ENCODE peak calls at places on chromosomes 11 and 22, in six cellular contexts. S is psoas muscle, K is PC-9, U is SJSA1, N is tibial artery, Y is neuronal stem cell. G is an unnamed sample.
A peak's percentile ranks its signal among the peaks of the same experiment; 100 is the strongest.

GRCh38 chr22:39431821-39432251 is 25.0 kb upstream of the MGAT3 start:
- DNase-seq in S (peak; percentile 82), K (no peak), U (no peak), N (peak; percentile 54), Y (no peak), G (no peak)

GRCh38 chr11:102010776-102011500 is 36.3 kb upstream of the CFAP300 start:
- DNase-seq in S (peak; percentile 83), K (peak; percentile 90), U (peak; percentile 92), N (peak; percentile 67), Y (peak; percentile 32), G (no peak)

GRCh38 chr22:21688706-21689381 is 23.0 kb downstream of the PPIL2 start:
- DNase-seq in S (no peak), K (no peak), U (no peak), N (no peak), Y (no peak), G (no peak)

GRCh38 chr11:116219171-116219635 is 553.6 kb downstream of the BUD13 start:
- DNase-seq in S (no peak), K (no peak), U (no peak), N (no peak), Y (no peak), G (no peak)

GRCh38 chr11:2919188-2919587 is 10.0 kb downstream of the PHLDA2 start:
- DNase-seq in S (no peak), K (no peak), U (no peak), N (no peak), Y (no peak), G (no peak)

GRCh38 chr22:36301384-36301828 is 48.5 kb downstream of the APOL1 start:
- DNase-seq in S (peak; percentile 86), K (peak; percentile 84), U (peak; percentile 72), N (peak; percentile 58), Y (peak; percentile 54), G (peak; percentile 92)

GRCh38 chr11:18324381-18324780 is 2.0 kb downstream of the GTF2H1 start:
- DNase-seq in S (no peak), K (no peak), U (no peak), N (no peak), Y (no peak), G (no peak)

GRCh38 chr11:76610371-76610770 is 60.2 kb downstream of the LRRC32 start:
- DNase-seq in S (no peak), K (no peak), U (peak; percentile 6), N (no peak), Y (no peak), G (no peak)

GRCh38 chr11:6812391-6813005 is 13.0 kb upstream of the OR6A2 start:
- DNase-seq in S (no peak), K (peak; percentile 11), U (no peak), N (no peak), Y (peak; percentile 43), G (no peak)

GRCh38 chr22:22927888-22928665 is 40.5 kb downstream of the IGLL5 start:
- DNase-seq in S (peak; percentile 22), K (no peak), U (no peak), N (no peak), Y (no peak), G (no peak)

GRCh38 chr11:130219148-130219547 is 59.6 kb downstream of the ST14 start:
- DNase-seq in S (no peak), K (no peak), U (no peak), N (no peak), Y (no peak), G (no peak)

GRCh38 chr11:2316169-2316962 is 14.6 kb downstream of the TSPAN32 start:
- DNase-seq in S (peak; percentile 43), K (no peak), U (peak; percentile 54), N (no peak), Y (no peak), G (no peak)

GRCh38 chr11:108122166-108122628 is 830 bp downstream of the ACAT1 start:
- DNase-seq in S (no peak), K (no peak), U (no peak), N (no peak), Y (no peak), G (no peak)
- H3K4me1 ChIP-seq in S (peaks cover 33% of the 10 kb centered on the region), K (peaks cover 12% of the 10 kb centered on the region), U (no peaks in the 10 kb centered on the region), N (peaks cover 29% of the 10 kb centered on the region), Y (peaks cover 4% of the 10 kb centered on the region), G (no peaks in the 10 kb centered on the region)

DNA sequence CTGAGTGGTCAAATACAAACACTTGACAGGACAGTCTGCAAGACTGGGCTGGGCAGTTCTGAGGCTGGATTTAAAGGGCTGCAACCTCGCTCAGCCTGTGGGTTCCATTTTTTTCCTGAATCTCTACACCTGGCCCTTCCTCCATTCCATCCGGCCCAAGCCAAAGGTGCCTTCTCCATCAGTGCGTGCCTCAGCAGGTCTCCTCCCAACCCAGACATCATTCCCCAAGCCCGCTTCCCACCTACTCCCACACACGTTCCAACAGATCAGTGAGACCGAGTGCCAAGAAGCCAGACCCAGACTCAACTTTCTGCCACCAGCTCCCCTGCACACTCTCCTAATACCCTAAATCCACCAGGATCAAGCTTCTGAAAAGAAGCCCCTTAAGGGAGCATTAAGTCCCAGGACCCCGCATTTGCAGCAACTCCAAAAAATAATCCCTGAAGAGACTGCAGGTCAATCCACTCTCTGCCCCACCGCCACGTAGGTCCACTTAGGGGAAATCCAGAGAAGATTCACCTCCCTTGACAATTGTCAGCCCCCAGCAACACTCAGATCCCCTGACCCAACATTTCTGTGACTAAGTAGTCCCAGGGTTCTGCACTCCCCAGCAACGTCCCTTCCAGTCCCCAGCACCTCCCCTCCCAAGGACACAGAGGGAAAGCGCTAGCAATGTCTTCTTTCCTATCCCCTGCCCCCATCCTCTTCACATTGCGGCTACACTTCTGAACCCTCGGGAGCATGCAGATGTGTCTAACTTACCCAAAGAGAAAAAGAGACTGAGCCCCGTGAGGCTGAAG is 639 bp downstream of the SCN2B start:
- DNase-seq in S (no peak), K (no peak), U (no peak), N (no peak), Y (no peak), G (no peak)
- H3K27ac ChIP-seq in S (peak overlapping the region; percentile 73), K (peak overlapping the region; percentile 51), U (no peak overlapping the region), N (no peak overlapping the region), Y (no peak overlapping the region), G (peak overlapping the region; percentile 16)

GRCh38 chr11:122735031-122735430 is 79.5 kb downstream of the UBASH3B start:
- DNase-seq in S (no peak), K (no peak), U (no peak), N (no peak), Y (no peak), G (no peak)
- H3K4me1 ChIP-seq in S (no peaks in the 10 kb centered on the region), K (peaks cover 25% of the 10 kb centered on the region), U (peaks cover 47% of the 10 kb centered on the region), N (no peaks in the 10 kb centered on the region), Y (peaks cover 15% of the 10 kb centered on the region), G (peaks cover 5% of the 10 kb centered on the region)

DNA sequence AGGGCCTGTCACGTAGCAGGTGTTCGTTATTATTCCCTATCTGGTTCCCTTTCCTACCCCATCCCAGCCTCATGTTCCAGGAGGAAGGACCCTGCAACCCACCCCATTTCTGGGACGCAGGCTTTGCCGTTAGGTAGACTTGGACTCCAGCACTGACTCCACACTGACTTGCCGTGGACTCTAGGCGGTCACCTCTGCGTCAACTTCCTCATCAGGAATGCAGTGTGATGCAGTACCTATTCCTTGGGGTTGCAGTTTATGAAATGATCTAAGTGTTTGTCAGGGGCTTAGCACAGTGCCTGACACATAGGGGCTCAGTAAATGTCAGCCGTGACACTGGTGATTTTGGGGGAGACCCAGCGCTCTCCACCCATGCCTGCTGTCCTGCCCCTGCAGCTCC is 16.8 kb downstream of the DGKZ start:
- DNase-seq in S (no peak), K (no peak), U (no peak), N (no peak), Y (no peak), G (no peak)
- H3K27ac ChIP-seq in S (peak overlapping the region; percentile 98), K (no peak overlapping the region), U (peak overlapping the region; percentile 86), N (no peak overlapping the region), Y (no peak overlapping the region), G (peak overlapping the region; percentile 81)

GRCh38 chr22:49936973-49937757 is 18.7 kb downstream of the CRELD2 start:
- DNase-seq in S (peak; percentile 77), K (no peak), U (no peak), N (no peak), Y (no peak), G (no peak)
- H3K4me1 ChIP-seq in S (peaks cover 48% of the 10 kb centered on the region), K (peaks cover 20% of the 10 kb centered on the region), U (peaks cover 19% of the 10 kb centered on the region), N (peaks cover 45% of the 10 kb centered on the region), Y (peaks cover 5% of the 10 kb centered on the region), G (no peaks in the 10 kb centered on the region)

GRCh38 chr22:37626556-37627075 is 12.9 kb upstream of the SH3BP1 start:
- DNase-seq in S (no peak), K (no peak), U (no peak), N (no peak), Y (no peak), G (no peak)

GRCh38 chr22:37626144-37626543 is 13.3 kb upstream of the SH3BP1 start:
- DNase-seq in S (peak; percentile 92), K (no peak), U (no peak), N (peak; percentile 79), Y (no peak), G (peak; percentile 98)

GRCh38 chr22:37627545-37627944 is 11.9 kb upstream of the SH3BP1 start:
- DNase-seq in S (no peak), K (no peak), U (no peak), N (no peak), Y (no peak), G (no peak)

GRCh38 chr22:37625737-37626136 is 13.7 kb upstream of the SH3BP1 start:
- DNase-seq in S (no peak), K (no peak), U (no peak), N (no peak), Y (no peak), G (no peak)

GRCh38 chr22:37627091-37627490 is 12.4 kb upstream of the SH3BP1 start:
- DNase-seq in S (no peak), K (no peak), U (no peak), N (no peak), Y (no peak), G (no peak)
- H3K27ac ChIP-seq in S (peak overlapping the region; percentile 74), K (no peak overlapping the region), U (no peak overlapping the region), N (peak overlapping the region; percentile 58), Y (no peak overlapping the region), G (peak overlapping the region; percentile 82)

DNA sequence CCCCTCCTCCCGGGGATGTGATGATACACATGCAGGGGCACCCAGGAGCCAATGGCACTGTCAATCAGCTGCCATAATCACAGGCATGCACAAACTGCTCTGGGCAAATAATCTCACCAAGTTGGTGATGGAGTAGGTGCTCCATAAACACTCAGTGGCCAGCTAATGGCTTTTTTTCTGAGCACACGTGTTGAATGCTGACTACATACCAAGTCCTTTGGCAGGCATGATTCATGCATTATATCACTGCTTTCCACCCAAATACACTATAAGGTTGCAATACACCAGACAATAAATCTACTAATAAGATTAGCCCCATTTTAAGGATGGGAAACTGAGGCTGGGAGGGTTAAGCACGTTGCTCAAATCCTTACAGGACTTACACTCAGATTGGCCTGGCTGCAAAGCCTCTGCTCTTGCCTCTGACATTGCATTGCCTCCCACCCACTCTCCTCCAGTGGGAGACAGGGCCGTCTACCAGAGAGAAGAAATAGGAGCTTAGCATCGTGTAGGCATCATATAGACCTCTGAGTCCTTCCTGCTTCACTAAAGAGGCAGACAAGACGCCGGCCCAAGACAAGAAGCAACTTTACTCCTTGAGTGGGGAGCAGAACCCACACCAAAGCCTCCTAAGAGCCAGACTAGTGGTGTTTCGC is 32.7 kb upstream of the ACCSL start:
- DNase-seq in S (no peak), K (no peak), U (peak; percentile 45), N (peak; percentile 20), Y (no peak), G (peak; percentile 46)
- H3K4me1 ChIP-seq in S (no peaks in the 10 kb centered on the region), K (no peaks in the 10 kb centered on the region), U (peaks cover 49% of the 10 kb centered on the region), N (peaks cover 50% of the 10 kb centered on the region), Y (no peaks in the 10 kb centered on the region), G (no peaks in the 10 kb centered on the region)

G was measured in sigmoid colon.